ENCODE peak calls at places on chromosomes 6 and 20, in nine cellular contexts. B is fibroblast of lung, U is PC-3, X is left ventricle myocardium inferior, G is testis, A is tibial nerve, L is adipocyte, Z is right atrium auricular region, R is pancreas. H is an unnamed sample. For H3K36me3 and H3K27me3, the result is how much of the 10 kb centered on the place peaks cover.

GRCh38 chr20:36950432-36951197 is 893 bp downstream of the SAMHD1 start:
- DNase-seq in B (peak), U (peak), X (peak), G (peak), A (no peak), L (peak), Z (no peak), R (no peak), H (peak)

GRCh38 chr20:42027746-42028268 is 409.6 kb upstream of the CHD6 start:
- DNase-seq in B (no peak), U (no peak), X (no peak), G (no peak), A (no peak), L (no peak), Z (no peak), R (no peak), H (peak)

GRCh38 chr6:111750753-111751684 is 122.2 kb downstream of the FYN start:
- DNase-seq in B (no peak), U (no peak), X (no peak), G (no peak), A (no peak), L (no peak), Z (no peak), R (no peak), H (peak)

GRCh38 chr20:54646156-54646517 is 170.7 kb downstream of the DOK5 start:
- DNase-seq in B (no peak), U (no peak), X (no peak), G (no peak), A (no peak), L (no peak), Z (no peak), R (no peak), H (no peak)

GRCh38 chr20:49712118-49712517 is 1.6 kb downstream of the B4GALT5 start:
- DNase-seq in B (no peak), U (no peak), X (no peak), G (no peak), A (no peak), L (no peak), Z (no peak), R (no peak), H (no peak)

GRCh38 chr6:109388265-109388664 is 6.0 kb upstream of the CD164 start:
- DNase-seq in B (no peak), U (no peak), X (no peak), G (no peak), A (no peak), L (no peak), Z (no peak), R (no peak), H (no peak)

GRCh38 chr6:57207141-57207540 is 15.0 kb downstream of the RAB23 start:
- DNase-seq in B (peak), U (no peak), X (no peak), G (no peak), A (no peak), L (peak), Z (no peak), R (no peak), H (no peak)

GRCh38 chr6:111850288-111850937 is 22.8 kb downstream of the FYN start:
- DNase-seq in B (no peak), U (no peak), X (peak), G (no peak), A (no peak), L (no peak), Z (no peak), R (no peak), H (no peak)

GRCh38 chr6:34462561-34462971 is 3.3 kb upstream of the PACSIN1 start:
- DNase-seq in B (peak), U (peak), X (peak), G (no peak), A (no peak), L (no peak), Z (peak), R (no peak), H (peak)

GRCh38 chr6:138032571-138032970 is 74.6 kb downstream of the PERP start:
- DNase-seq in B (no peak), U (no peak), X (no peak), G (no peak), A (no peak), L (no peak), Z (no peak), R (no peak), H (no peak)

GRCh38 chr20:61317966-61318520 is 66.0 kb downstream of the CDH4 start:
- DNase-seq in B (no peak), U (no peak), X (no peak), G (no peak), A (no peak), L (no peak), Z (no peak), R (no peak), H (no peak)

GRCh38 chr6:105869835-105870506 is 216.2 kb upstream of the PRDM1 start:
- DNase-seq in B (no peak), U (no peak), X (no peak), G (no peak), A (no peak), L (no peak), Z (no peak), R (no peak), H (peak)

GRCh38 chr6:9487128-9487527 is 927.7 kb downstream of the TFAP2A start:
- DNase-seq in B (peak), U (no peak), X (no peak), G (no peak), A (no peak), L (no peak), Z (no peak), R (no peak), H (no peak)

GRCh38 chr6:20660534-20660933 is 126.3 kb downstream of the CDKAL1 start:
- DNase-seq in B (no peak), U (peak), X (no peak), G (no peak), A (no peak), L (no peak), Z (no peak), R (no peak), H (no peak)

GRCh38 chr6:48567016-48567415 is 456.0 kb upstream of the PTCHD4 start:
- DNase-seq in B (no peak), U (peak), X (no peak), G (no peak), A (no peak), L (peak), Z (no peak), R (no peak), H (no peak)

GRCh38 chr6:32840604-32841246 is 2.2 kb upstream of the TAP2 start:
- DNase-seq in B (no peak), U (no peak), X (no peak), G (no peak), A (no peak), L (no peak), Z (no peak), R (no peak), H (no peak)

GRCh38 chr6:7260291-7261029 is 52.5 kb downstream of the SSR1 start:
- DNase-seq in B (no peak), U (no peak), X (no peak), G (no peak), A (no peak), L (no peak), Z (no peak), R (no peak), H (peak)

GRCh38 chr20:4082406-4083102 is 67.2 kb upstream of the RNF24 start:
- DNase-seq in B (peak), U (peak), X (peak), G (peak), A (peak), L (peak), Z (peak), R (no peak), H (peak)

GRCh38 chr6:111367393-111368088 is 115.5 kb downstream of the REV3L start:
- DNase-seq in B (peak), U (no peak), X (no peak), G (no peak), A (no peak), L (no peak), Z (no peak), R (no peak), H (no peak)

GRCh38 chr20:44409132-44409600 is 53.7 kb downstream of the HNF4A start:
- DNase-seq in B (peak), U (peak), X (no peak), G (no peak), A (peak), L (peak), Z (no peak), R (no peak), H (no peak)

GRCh38 chr6:160054913-160055312 is 66.7 kb upstream of the SLC22A1 start:
- DNase-seq in B (no peak), U (no peak), X (no peak), G (no peak), A (no peak), L (no peak), Z (no peak), R (no peak), H (no peak)
- H3K36me3 ChIP-seq in B (under half), U (under half), X (half or more), G (under half), A (under half), L (half or more), Z (half or more), R (under half), H (under half)

DNA sequence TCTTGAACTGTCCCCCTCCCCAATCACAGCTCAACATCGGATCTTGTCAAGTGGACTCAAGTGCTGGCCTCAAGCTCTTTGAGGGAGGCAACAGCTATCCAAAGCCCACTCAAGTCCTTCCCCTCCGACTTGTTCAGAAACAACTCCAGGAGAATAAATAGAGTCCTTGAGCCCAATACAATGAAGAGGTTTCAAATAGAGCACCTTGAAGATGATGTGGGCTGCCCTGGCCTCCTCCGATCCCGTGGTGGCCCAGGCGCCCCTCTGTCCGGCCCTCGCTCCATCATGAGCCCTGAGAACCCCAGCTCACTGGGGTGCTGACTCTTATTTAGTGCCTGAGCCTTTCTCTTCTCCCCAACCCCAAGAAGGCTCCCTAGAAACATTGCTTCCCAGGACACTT is 164.3 kb upstream of the PMEPA1 start:
- DNase-seq in B (no peak), U (no peak), X (no peak), G (no peak), A (no peak), L (no peak), Z (no peak), R (no peak), H (no peak)
- H3K27me3 ChIP-seq in B (under half), U (under half), X (under half), G (under half), A (under half), L (half or more), Z (under half), R (under half), H (under half)

GRCh38 chr6:160031442-160031841 is 62.6 kb downstream of the IGF2R start:
- DNase-seq in B (peak), U (peak), X (no peak), G (no peak), A (no peak), L (no peak), Z (no peak), R (no peak), H (no peak)
- H3K36me3 ChIP-seq in B (under half), U (under half), X (half or more), G (under half), A (under half), L (half or more), Z (under half), R (under half), H (under half)

DNA sequence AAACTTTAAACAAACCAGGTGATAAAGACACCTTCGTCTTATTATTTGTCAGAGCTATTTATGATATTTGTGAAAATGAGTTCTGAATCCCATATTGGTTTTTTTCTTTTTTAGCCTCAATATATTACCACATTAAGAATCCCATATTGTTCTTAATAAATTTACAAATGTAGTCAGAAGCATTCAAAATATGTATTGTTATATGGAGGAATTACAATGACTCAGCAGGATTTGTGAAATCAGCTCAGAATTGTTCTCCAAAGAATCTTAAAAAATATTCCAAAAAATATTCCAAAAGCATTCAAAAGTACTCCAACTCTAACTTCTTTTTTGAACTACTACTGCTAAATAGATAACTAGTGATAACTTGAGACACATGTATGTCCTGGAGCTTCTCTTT is 6.5 kb upstream of the ZNF343 start:
- DNase-seq in B (peak), U (no peak), X (no peak), G (no peak), A (no peak), L (peak), Z (no peak), R (no peak), H (no peak)
- H3K27me3 ChIP-seq in B (under half), U (under half), X (under half), G (under half), A (under half), L (under half), Z (under half), R (under half), H (half or more)

GRCh38 chr6:117514655-117515054 is 32.2 kb downstream of the DCBLD1 start:
- DNase-seq in B (no peak), U (no peak), X (no peak), G (no peak), A (no peak), L (no peak), Z (no peak), R (no peak), H (no peak)
- H3K36me3 ChIP-seq in B (under half), U (under half), X (under half), G (under half), A (under half), L (under half), Z (under half), R (under half), H (under half)

GRCh38 chr6:27209659-27210269 is 37.7 kb upstream of the PRSS16 start:
- DNase-seq in B (no peak), U (no peak), X (no peak), G (no peak), A (no peak), L (no peak), Z (no peak), R (no peak), H (no peak)

GRCh38 chr6:27208042-27208441 is 39.5 kb upstream of the PRSS16 start:
- DNase-seq in B (no peak), U (no peak), X (no peak), G (no peak), A (no peak), L (no peak), Z (no peak), R (no peak), H (no peak)

GRCh38 chr6:27205375-27206278 is 41.9 kb upstream of the PRSS16 start:
- DNase-seq in B (peak), U (no peak), X (no peak), G (no peak), A (no peak), L (peak), Z (no peak), R (no peak), H (peak)

GRCh38 chr6:27206806-27207205 is 40.7 kb upstream of the PRSS16 start:
- DNase-seq in B (no peak), U (no peak), X (no peak), G (no peak), A (no peak), L (no peak), Z (no peak), R (no peak), H (no peak)

DNA sequence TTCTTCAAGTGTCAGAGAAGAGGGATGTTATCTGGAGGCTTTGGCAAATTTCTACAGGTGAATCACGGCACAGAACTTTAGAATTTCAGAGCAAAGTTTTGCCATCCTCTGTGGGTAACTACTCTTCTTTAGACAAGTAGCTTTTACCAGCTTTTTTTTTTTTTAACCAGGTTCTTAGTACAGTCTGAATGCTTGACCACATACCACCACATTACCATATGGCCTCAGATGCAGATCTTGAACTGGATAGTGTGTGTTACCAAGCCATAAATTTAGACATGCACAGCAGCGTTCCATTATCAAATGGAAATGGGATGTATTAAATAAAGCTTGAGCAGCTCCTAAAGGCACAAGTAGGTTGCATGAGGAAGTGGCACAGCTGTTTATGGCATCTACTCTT is 38.3 kb upstream of the PRSS16 start:
- DNase-seq in B (no peak), U (no peak), X (no peak), G (no peak), A (no peak), L (no peak), Z (no peak), R (no peak), H (no peak)
- H3K27me3 ChIP-seq in B (under half), U (under half), X (half or more), G (under half), A (half or more), L (under half), Z (under half), R (under half), H (under half)

DNA sequence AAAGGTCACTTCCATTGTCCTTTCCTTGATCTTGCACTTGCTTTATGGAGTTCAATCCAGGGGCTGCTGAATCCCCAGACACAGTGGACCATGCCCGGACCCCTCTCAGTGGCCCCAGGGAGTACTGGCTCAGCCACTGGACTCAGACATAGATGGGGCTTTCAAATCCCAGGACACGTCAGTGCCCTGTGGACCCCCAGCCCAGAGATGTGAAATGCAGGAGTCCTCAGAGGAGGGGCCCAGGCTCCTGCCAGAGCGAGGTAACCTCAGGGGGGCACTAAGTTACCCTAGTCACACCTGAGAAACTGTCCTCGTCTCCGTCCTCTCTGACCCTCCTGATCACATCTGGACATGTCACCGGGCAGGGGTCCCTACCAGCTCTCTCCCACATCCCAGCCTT is 18.7 kb upstream of the APMAP start:
- DNase-seq in B (no peak), U (no peak), X (no peak), G (no peak), A (no peak), L (no peak), Z (no peak), R (no peak), H (no peak)
- H3K36me3 ChIP-seq in B (under half), U (under half), X (half or more), G (under half), A (under half), L (half or more), Z (half or more), R (under half), H (under half)

H was measured in H7.